ENCODE peak calls at places on chromosomes 3 and 15, in five cellular contexts. L is trophoblast cell; I is HTR-8/SVneo; G is activated naive CD4-positive, alpha-beta T cell; K is lower lobe of right lung. Y is an unnamed sample.
A peak's percentile ranks its signal among the peaks of the same experiment; 100 is the strongest.

GRCh38 chr15:82709421-82710207 is at the start of gene AP3B2:
- DNase-seq in L (peak; percentile 75), I (peak; percentile 77), G (peak; percentile 29), K (peak; percentile 85), Y (peak; percentile 2)

GRCh38 chr3:195556390-195556789 is 13.3 kb upstream of the PPP1R2 start:
- DNase-seq in L (peak; percentile 38), I (no peak), G (no peak), K (no peak), Y (no peak)

GRCh38 chr15:41982133-41982930 is 10.0 kb upstream of the EHD4 start:
- DNase-seq in L (no peak), I (no peak), G (no peak), K (no peak), Y (no peak)

GRCh38 chr15:25905140-25905539 is 42.0 kb upstream of the ATP10A start:
- DNase-seq in L (no peak), I (no peak), G (no peak), K (no peak), Y (no peak)

GRCh38 chr3:196016485-196016884 is 65.4 kb downstream of the TFRC start:
- DNase-seq in L (no peak), I (peak; percentile 71), G (no peak), K (no peak), Y (no peak)

GRCh38 chr3:177478170-177478859 is 281.0 kb upstream of the TBL1XR1 start:
- DNase-seq in L (peak; percentile 89), I (peak; percentile 72), G (no peak), K (no peak), Y (no peak)

GRCh38 chr3:127914584-127914983 is 448 bp upstream of the KBTBD12 start:
- DNase-seq in L (no peak), I (no peak), G (no peak), K (no peak), Y (no peak)

GRCh38 chr3:155052470-155052869 is 27.6 kb upstream of the MME start:
- DNase-seq in L (no peak), I (no peak), G (no peak), K (no peak), Y (no peak)